ENCODE peak calls at places on chromosomes 12 and 14, in five cellular contexts. G, R, O, T and N are unnamed samples.

GRCh38 chr12:71000255-71000654 is 79.7 kb upstream of the PTPRR start:
- DNase-seq in G (no peak), R (no peak), O (no peak), T (no peak), N (no peak)

GRCh38 chr14:60646202-60646886 is 2.9 kb downstream of the SIX1 start:
- DNase-seq in G (no peak), R (no peak), O (peak; percentile 32), T (no peak), N (no peak)

GRCh38 chr12:93060071-93060665 is 131.1 kb upstream of the EEA1 start:
- DNase-seq in G (no peak), R (peak; percentile 63), O (no peak), T (no peak), N (no peak)

GRCh38 chr12:31238764-31239387 is 87.1 kb downstream of the SINHCAF start:
- DNase-seq in G (peak; percentile 67), R (no peak), O (peak; percentile 76), T (no peak), N (peak; percentile 73)

GRCh38 chr12:63821781-63822251 is 22.7 kb upstream of the SRGAP1 start:
- DNase-seq in G (peak; percentile 4), R (no peak), O (peak; percentile 20), T (no peak), N (no peak)

GRCh38 chr12:124455336-124455735 is 112.1 kb downstream of the NCOR2 start:
- DNase-seq in G (no peak), R (no peak), O (no peak), T (no peak), N (no peak)

GRCh38 chr12:110109037-110109836 is 14.9 kb upstream of the IFT81 start:
- DNase-seq in G (peak; percentile 81), R (no peak), O (peak; percentile 22), T (peak; percentile 97), N (peak; percentile 30)

GRCh38 chr12:57852620-57853509 is 6.3 kb upstream of the CTDSP2 start:
- DNase-seq in G (no peak), R (no peak), O (peak; percentile 83), T (peak; percentile 89), N (peak; percentile 73)

GRCh38 chr14:93720981-93721483 is 67.3 kb downstream of the PRIMA1 start:
- DNase-seq in G (no peak), R (no peak), O (no peak), T (peak; percentile 55), N (no peak)

GRCh38 chr14:95141684-95142083 is 15.6 kb downstream of the DICER1 start:
- DNase-seq in G (no peak), R (no peak), O (no peak), T (no peak), N (no peak)

GRCh38 chr12:89800435-89800834 is 91.8 kb upstream of the ATP2B1 start:
- DNase-seq in G (no peak), R (no peak), O (no peak), T (no peak), N (no peak)

GRCh38 chr14:76516884-76517283 is 140.9 kb downstream of the ESRRB start:
- DNase-seq in G (no peak), R (no peak), O (no peak), T (no peak), N (no peak)

GRCh38 chr12:128534906-128535305 is 267.9 kb downstream of the TMEM132C start:
- DNase-seq in G (no peak), R (no peak), O (no peak), T (no peak), N (no peak)

GRCh38 chr12:57629897-57630471 is 3.0 kb downstream of the B4GALNT1 start:
- DNase-seq in G (no peak), R (no peak), O (no peak), T (no peak), N (no peak)

GRCh38 chr12:95943231-95943842 is at the start of gene AMDHD1:
- DNase-seq in G (peak; percentile 59), R (peak; percentile 76), O (peak; percentile 65), T (peak; percentile 69), N (peak; percentile 77)

GRCh38 chr12:123954647-123955350 is 17.8 kb downstream of the CCDC92 start:
- DNase-seq in G (no peak), R (no peak), O (no peak), T (no peak), N (no peak)

GRCh38 chr14:103008126-103008525 is 49.2 kb downstream of the CDC42BPB start:
- DNase-seq in G (no peak), R (no peak), O (no peak), T (no peak), N (no peak)

GRCh38 chr14:103006106-103006505 is 51.2 kb downstream of the CDC42BPB start:
- DNase-seq in G (no peak), R (no peak), O (no peak), T (peak; percentile 28), N (no peak)

GRCh38 chr14:103008768-103009342 is 48.5 kb downstream of the CDC42BPB start:
- DNase-seq in G (peak; percentile 53), R (no peak), O (no peak), T (no peak), N (no peak)

GRCh38 chr14:103007555-103007954 is 49.8 kb downstream of the CDC42BPB start:
- DNase-seq in G (peak; percentile 81), R (no peak), O (no peak), T (no peak), N (no peak)

GRCh38 chr14:103006991-103007520 is 50.3 kb downstream of the CDC42BPB start:
- DNase-seq in G (no peak), R (no peak), O (no peak), T (no peak), N (no peak)
- TF ChIP-seq CTCF in G (no peak), R (no peak), O (no peak), T (no peak), N (no peak)

DNA sequence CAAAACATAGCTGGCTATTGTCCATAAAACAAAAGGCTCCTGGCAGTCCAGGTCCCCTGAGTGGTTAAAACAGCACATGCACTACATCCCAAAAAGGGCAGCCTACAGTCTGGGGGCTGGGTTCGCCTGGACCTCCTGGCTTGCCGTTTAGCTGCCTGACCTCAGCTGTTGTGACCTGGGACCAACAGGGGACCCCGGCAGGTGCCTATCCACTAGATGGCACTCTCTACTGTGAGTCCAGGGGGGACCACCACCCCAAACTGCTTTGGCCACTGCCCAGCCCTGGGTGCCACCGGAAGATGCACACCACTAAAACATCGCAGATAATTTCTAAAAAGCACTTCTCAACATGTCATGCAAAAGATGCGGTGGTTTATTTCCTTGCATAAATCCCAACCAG is 2.9 kb upstream of the RTL1 start:
- DNase-seq in G (no peak), R (no peak), O (peak; percentile 61), T (no peak), N (peak; percentile 43)
- TF ChIP-seq CTCF in G (peak; percentile 23), R (peak; percentile 9), O (peak; percentile 39), T (no peak), N (peak; percentile 53)

DNA sequence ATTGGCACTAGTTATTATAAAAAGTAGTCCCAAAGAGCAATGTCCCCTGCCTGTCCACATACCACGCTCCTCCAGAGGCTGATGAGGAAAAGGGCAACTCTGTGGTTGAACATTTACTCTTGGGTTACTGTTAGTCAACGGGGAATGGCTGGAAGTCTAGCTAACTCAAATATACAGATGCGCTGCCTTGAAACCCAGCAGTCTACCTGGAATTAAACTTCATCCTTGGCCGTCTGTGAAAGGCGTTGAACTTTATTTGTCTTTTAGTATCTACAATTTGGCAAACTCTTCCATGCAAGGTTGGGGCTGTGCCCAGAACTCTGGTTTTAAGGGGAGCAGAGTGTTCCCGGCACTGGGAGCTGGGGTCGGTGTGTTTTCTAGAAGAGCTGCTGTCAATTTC is 3.9 kb upstream of the MEG3 start:
- DNase-seq in G (no peak), R (no peak), O (no peak), T (no peak), N (no peak)
- TF ChIP-seq CTCF in G (no peak), R (no peak), O (no peak), T (no peak), N (no peak)

GRCh38 chr12:29714966-29715365 is 68.8 kb downstream of the TMTC1 start:
- DNase-seq in G (no peak), R (no peak), O (no peak), T (no peak), N (no peak)

GRCh38 chr12:29719381-29719780 is 64.4 kb downstream of the TMTC1 start:
- DNase-seq in G (no peak), R (no peak), O (no peak), T (no peak), N (no peak)

GRCh38 chr12:29722164-29722563 is 61.6 kb downstream of the TMTC1 start:
- DNase-seq in G (no peak), R (no peak), O (no peak), T (no peak), N (no peak)

GRCh38 chr12:29713729-29714128 is 70.0 kb downstream of the TMTC1 start:
- DNase-seq in G (no peak), R (no peak), O (no peak), T (no peak), N (no peak)

GRCh38 chr12:29717540-29718100 is 66.1 kb downstream of the TMTC1 start:
- DNase-seq in G (no peak), R (no peak), O (no peak), T (no peak), N (no peak)
- TF ChIP-seq CTCF in G (no peak), R (no peak), O (no peak), T (no peak), N (no peak)

GRCh38 chr12:53950789-53951576 is 3.7 kb upstream of the HOXC12 start:
- DNase-seq in G (no peak), R (no peak), O (no peak), T (peak; percentile 57), N (no peak)

GRCh38 chr12:53949631-53950440 is 4.9 kb upstream of the HOXC12 start:
- DNase-seq in G (no peak), R (no peak), O (peak; percentile 69), T (peak; percentile 56), N (peak; percentile 47)

GRCh38 chr12:53951577-53952334 is 2.9 kb upstream of the HOXC12 start:
- DNase-seq in G (no peak), R (no peak), O (no peak), T (peak; percentile 49), N (no peak)

GRCh38 chr12:53950441-53950781 is 4.3 kb upstream of the HOXC12 start:
- DNase-seq in G (no peak), R (no peak), O (no peak), T (no peak), N (no peak)

DNA sequence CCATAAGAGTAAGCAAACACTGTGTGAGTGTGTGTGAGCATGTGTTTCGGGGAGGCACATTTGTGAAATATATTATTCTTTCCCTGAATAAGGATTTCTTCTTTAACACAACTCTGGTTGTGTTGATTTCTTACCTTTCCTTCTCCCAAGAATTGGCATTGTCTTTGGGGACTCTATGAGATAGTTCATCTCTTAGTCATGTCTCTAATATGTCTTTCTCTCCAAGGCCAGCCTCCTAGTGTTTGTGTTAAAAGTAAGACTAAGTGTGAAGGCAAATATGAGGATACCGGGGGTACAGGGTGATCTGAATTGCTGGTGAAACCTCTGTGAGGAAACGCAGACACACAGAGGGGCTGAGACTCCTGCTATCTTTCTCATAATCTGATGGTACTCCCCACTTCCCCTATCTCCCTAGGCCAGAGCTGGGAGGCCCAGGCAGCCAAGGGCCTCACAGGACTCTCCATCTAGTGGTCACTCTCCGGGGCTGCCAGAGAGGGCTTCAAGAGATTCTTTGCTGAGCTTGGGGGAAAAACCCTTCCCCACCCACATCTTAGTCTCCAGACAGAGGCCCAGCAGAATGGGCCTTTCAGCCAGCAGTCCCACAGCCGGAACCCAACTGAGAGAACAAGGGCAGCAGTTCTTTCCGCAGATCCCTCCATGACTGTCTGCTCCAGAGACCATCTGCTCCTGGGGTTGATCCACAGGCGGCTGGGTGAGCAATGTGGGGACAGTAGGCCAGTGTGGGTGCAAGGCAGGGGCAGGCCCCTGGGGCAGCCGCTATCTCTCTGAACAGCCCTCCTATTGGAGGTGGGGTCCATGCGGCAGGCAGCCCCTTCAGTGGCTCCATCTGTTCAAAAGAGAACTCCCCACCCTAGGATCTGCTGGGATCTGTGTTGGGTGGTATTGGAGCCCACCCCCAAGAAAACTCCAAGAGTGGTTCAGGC is 5.8 kb upstream of the HOXC12 start:
- DNase-seq in G (no peak), R (no peak), O (no peak), T (no peak), N (no peak)
- TF ChIP-seq CTCF in G (no peak), R (no peak), O (no peak), T (no peak), N (no peak)